ENCODE peak calls at places on chromosomes 6 and 20, in six cellular contexts. One of them, this sample, is unnamed.

GRCh38 chr6:142884214-142885035 is 60.6 kb downstream of the HIVEP2 start:
- DNase-seq in A549: no peak
- DNase-seq in HFF-Myc: no peak
- DNase-seq in tibial nerve: no peak
- DNase-seq in CD8-positive, alpha-beta T cell: no peak
- DNase-seq in fibroblast of lung: no peak
- DNase-seq in this sample: no peak

GRCh38 chr6:16694789-16695188 is 66.5 kb downstream of the ATXN1 start:
- DNase-seq in A549: no peak
- DNase-seq in HFF-Myc: no peak
- DNase-seq in tibial nerve: no peak
- DNase-seq in CD8-positive, alpha-beta T cell: no peak
- DNase-seq in fibroblast of lung: no peak
- DNase-seq in this sample: no peak

GRCh38 chr20:9408422-9409300 is 105.7 kb upstream of the LAMP5 start:
- DNase-seq in A549: no peak
- DNase-seq in HFF-Myc: no peak
- DNase-seq in tibial nerve: no peak
- DNase-seq in CD8-positive, alpha-beta T cell: no peak
- DNase-seq in fibroblast of lung: peak
- DNase-seq in this sample: no peak

GRCh38 chr6:63997727-63998126 is 362.1 kb downstream of the PHF3 start:
- DNase-seq in A549: no peak
- DNase-seq in HFF-Myc: no peak
- DNase-seq in tibial nerve: no peak
- DNase-seq in CD8-positive, alpha-beta T cell: no peak
- DNase-seq in fibroblast of lung: no peak
- DNase-seq in this sample: no peak

GRCh38 chr6:143999406-143999805 is 8.7 kb downstream of the PLAGL1 start:
- DNase-seq in A549: no peak
- DNase-seq in HFF-Myc: no peak
- DNase-seq in tibial nerve: no peak
- DNase-seq in CD8-positive, alpha-beta T cell: no peak
- DNase-seq in fibroblast of lung: peak
- DNase-seq in this sample: no peak

GRCh38 chr20:10640897-10641296 is 32.9 kb downstream of the JAG1 start:
- DNase-seq in A549: no peak
- DNase-seq in HFF-Myc: no peak
- DNase-seq in tibial nerve: no peak
- DNase-seq in CD8-positive, alpha-beta T cell: no peak
- DNase-seq in fibroblast of lung: no peak
- DNase-seq in this sample: no peak

GRCh38 chr6:32837651-32838113 is 857 bp downstream of the TAP2 start:
- DNase-seq in A549: no peak
- DNase-seq in HFF-Myc: no peak
- DNase-seq in tibial nerve: no peak
- DNase-seq in CD8-positive, alpha-beta T cell: no peak
- DNase-seq in fibroblast of lung: peak
- DNase-seq in this sample: no peak

GRCh38 chr6:1250489-1251197 is 61.3 kb upstream of the FOXQ1 start:
- DNase-seq in A549: no peak
- DNase-seq in HFF-Myc: no peak
- DNase-seq in tibial nerve: no peak
- DNase-seq in CD8-positive, alpha-beta T cell: no peak
- DNase-seq in fibroblast of lung: no peak
- DNase-seq in this sample: no peak

GRCh38 chr6:33271098-33271607 is 523 bp downstream of the VPS52 start:
- DNase-seq in A549: no peak
- DNase-seq in HFF-Myc: no peak
- DNase-seq in tibial nerve: no peak
- DNase-seq in CD8-positive, alpha-beta T cell: no peak
- DNase-seq in fibroblast of lung: no peak
- DNase-seq in this sample: no peak

GRCh38 chr6:6699741-6700367 is 111.3 kb downstream of the LY86 start:
- DNase-seq in A549: peak
- DNase-seq in HFF-Myc: peak
- DNase-seq in tibial nerve: peak
- DNase-seq in CD8-positive, alpha-beta T cell: no peak
- DNase-seq in fibroblast of lung: peak
- DNase-seq in this sample: peak
- TF ChIP-seq CTCF in A549: no peak
- TF ChIP-seq CTCF in HFF-Myc: no peak
- TF ChIP-seq CTCF in tibial nerve: no peak
- TF ChIP-seq CTCF in CD8-positive, alpha-beta T cell: no peak
- TF ChIP-seq CTCF in fibroblast of lung: no peak
- TF ChIP-seq CTCF in this sample: no peak

GRCh38 chr6:145502417-145502816 is 232.9 kb downstream of the EPM2A start:
- DNase-seq in A549: no peak
- DNase-seq in HFF-Myc: no peak
- DNase-seq in tibial nerve: no peak
- DNase-seq in CD8-positive, alpha-beta T cell: no peak
- DNase-seq in fibroblast of lung: no peak
- DNase-seq in this sample: no peak

GRCh38 chr6:145507251-145507650 is 228.1 kb downstream of the EPM2A start:
- DNase-seq in A549: no peak
- DNase-seq in HFF-Myc: no peak
- DNase-seq in tibial nerve: no peak
- DNase-seq in CD8-positive, alpha-beta T cell: no peak
- DNase-seq in fibroblast of lung: no peak
- DNase-seq in this sample: no peak

GRCh38 chr6:145506554-145506953 is 228.8 kb downstream of the EPM2A start:
- DNase-seq in A549: no peak
- DNase-seq in HFF-Myc: no peak
- DNase-seq in tibial nerve: no peak
- DNase-seq in CD8-positive, alpha-beta T cell: no peak
- DNase-seq in fibroblast of lung: peak
- DNase-seq in this sample: no peak

DNA sequence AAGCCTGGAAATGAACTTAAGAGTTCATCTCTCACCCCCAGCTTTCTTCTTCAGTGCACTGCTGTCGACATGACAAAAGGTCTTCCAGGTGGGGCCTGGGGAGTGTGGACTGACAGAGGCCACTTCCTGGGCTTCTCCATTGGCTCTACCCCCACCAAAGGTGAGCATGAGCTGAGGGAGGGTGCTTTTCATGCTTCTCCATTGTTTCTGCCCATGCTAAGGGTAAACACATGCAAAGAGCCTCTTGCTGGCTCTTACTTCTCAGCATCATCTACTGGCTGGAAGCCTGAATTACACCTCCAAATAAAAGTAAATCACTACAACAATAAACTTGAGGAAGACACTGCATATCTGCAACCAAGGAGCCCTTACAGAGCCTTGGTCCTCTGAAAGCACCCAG is 227.2 kb downstream of the EPM2A start:
- DNase-seq in A549: no peak
- DNase-seq in HFF-Myc: no peak
- DNase-seq in tibial nerve: no peak
- DNase-seq in CD8-positive, alpha-beta T cell: no peak
- DNase-seq in fibroblast of lung: no peak
- DNase-seq in this sample: no peak
- TF ChIP-seq CTCF in A549: no peak
- TF ChIP-seq CTCF in HFF-Myc: peak
- TF ChIP-seq CTCF in tibial nerve: no peak
- TF ChIP-seq CTCF in CD8-positive, alpha-beta T cell: no peak
- TF ChIP-seq CTCF in fibroblast of lung: no peak
- TF ChIP-seq CTCF in this sample: no peak

GRCh38 chr6:113994934-113995342 is 24.0 kb upstream of the HDAC2 start:
- DNase-seq in A549: peak
- DNase-seq in HFF-Myc: peak
- DNase-seq in tibial nerve: no peak
- DNase-seq in CD8-positive, alpha-beta T cell: no peak
- DNase-seq in fibroblast of lung: peak
- DNase-seq in this sample: no peak
- TF ChIP-seq CTCF in A549: peak
- TF ChIP-seq CTCF in HFF-Myc: peak
- TF ChIP-seq CTCF in tibial nerve: peak
- TF ChIP-seq CTCF in CD8-positive, alpha-beta T cell: no peak
- TF ChIP-seq CTCF in fibroblast of lung: peak
- TF ChIP-seq CTCF in this sample: peak

GRCh38 chr20:833450-834150 is at the start of gene FAM110A:
- DNase-seq in A549: peak
- DNase-seq in HFF-Myc: peak
- DNase-seq in tibial nerve: peak
- DNase-seq in CD8-positive, alpha-beta T cell: peak
- DNase-seq in fibroblast of lung: peak
- DNase-seq in this sample: peak
- TF ChIP-seq CTCF in A549: no peak
- TF ChIP-seq CTCF in HFF-Myc: no peak
- TF ChIP-seq CTCF in tibial nerve: no peak
- TF ChIP-seq CTCF in CD8-positive, alpha-beta T cell: no peak
- TF ChIP-seq CTCF in fibroblast of lung: no peak
- TF ChIP-seq CTCF in this sample: no peak

GRCh38 chr20:38258545-38259223 is 1.9 kb downstream of the KIAA1755 start:
- DNase-seq in A549: no peak
- DNase-seq in HFF-Myc: no peak
- DNase-seq in tibial nerve: no peak
- DNase-seq in CD8-positive, alpha-beta T cell: no peak
- DNase-seq in fibroblast of lung: no peak
- DNase-seq in this sample: no peak
- TF ChIP-seq CTCF in A549: no peak
- TF ChIP-seq CTCF in HFF-Myc: no peak
- TF ChIP-seq CTCF in tibial nerve: no peak
- TF ChIP-seq CTCF in CD8-positive, alpha-beta T cell: no peak
- TF ChIP-seq CTCF in fibroblast of lung: no peak
- TF ChIP-seq CTCF in this sample: no peak

GRCh38 chr6:139109558-139109957 is 25.3 kb upstream of the HECA start:
- DNase-seq in A549: no peak
- DNase-seq in HFF-Myc: no peak
- DNase-seq in tibial nerve: no peak
- DNase-seq in CD8-positive, alpha-beta T cell: no peak
- DNase-seq in fibroblast of lung: peak
- DNase-seq in this sample: no peak
- TF ChIP-seq CTCF in A549: no peak
- TF ChIP-seq CTCF in HFF-Myc: peak
- TF ChIP-seq CTCF in tibial nerve: no peak
- TF ChIP-seq CTCF in CD8-positive, alpha-beta T cell: peak
- TF ChIP-seq CTCF in fibroblast of lung: no peak
- TF ChIP-seq CTCF in this sample: no peak

GRCh38 chr20:56513807-56514150 is 10.8 kb upstream of the FAM209A start:
- DNase-seq in A549: no peak
- DNase-seq in HFF-Myc: no peak
- DNase-seq in tibial nerve: no peak
- DNase-seq in CD8-positive, alpha-beta T cell: no peak
- DNase-seq in fibroblast of lung: no peak
- DNase-seq in this sample: no peak

GRCh38 chr20:56517211-56517610 is 7.3 kb upstream of the FAM209A start:
- DNase-seq in A549: no peak
- DNase-seq in HFF-Myc: no peak
- DNase-seq in tibial nerve: no peak
- DNase-seq in CD8-positive, alpha-beta T cell: no peak
- DNase-seq in fibroblast of lung: no peak
- DNase-seq in this sample: no peak

GRCh38 chr20:56517641-56518040 is 6.9 kb upstream of the FAM209A start:
- DNase-seq in A549: no peak
- DNase-seq in HFF-Myc: no peak
- DNase-seq in tibial nerve: no peak
- DNase-seq in CD8-positive, alpha-beta T cell: no peak
- DNase-seq in fibroblast of lung: no peak
- DNase-seq in this sample: no peak

GRCh38 chr20:56516631-56517030 is 7.9 kb upstream of the FAM209A start:
- DNase-seq in A549: no peak
- DNase-seq in HFF-Myc: no peak
- DNase-seq in tibial nerve: no peak
- DNase-seq in CD8-positive, alpha-beta T cell: no peak
- DNase-seq in fibroblast of lung: no peak
- DNase-seq in this sample: no peak

GRCh38 chr20:56515657-56516381 is 8.7 kb upstream of the FAM209A start:
- DNase-seq in A549: no peak
- DNase-seq in HFF-Myc: no peak
- DNase-seq in tibial nerve: no peak
- DNase-seq in CD8-positive, alpha-beta T cell: no peak
- DNase-seq in fibroblast of lung: no peak
- DNase-seq in this sample: no peak
- TF ChIP-seq CTCF in A549: peak
- TF ChIP-seq CTCF in HFF-Myc: no peak
- TF ChIP-seq CTCF in tibial nerve: no peak
- TF ChIP-seq CTCF in CD8-positive, alpha-beta T cell: peak
- TF ChIP-seq CTCF in fibroblast of lung: peak
- TF ChIP-seq CTCF in this sample: no peak

GRCh38 chr20:58329711-58330110 is 20.2 kb downstream of the RAB22A start:
- DNase-seq in A549: no peak
- DNase-seq in HFF-Myc: no peak
- DNase-seq in tibial nerve: no peak
- DNase-seq in CD8-positive, alpha-beta T cell: no peak
- DNase-seq in fibroblast of lung: no peak
- DNase-seq in this sample: no peak

GRCh38 chr20:58327211-58327610 is 17.7 kb downstream of the RAB22A start:
- DNase-seq in A549: no peak
- DNase-seq in HFF-Myc: no peak
- DNase-seq in tibial nerve: no peak
- DNase-seq in CD8-positive, alpha-beta T cell: no peak
- DNase-seq in fibroblast of lung: no peak
- DNase-seq in this sample: no peak

GRCh38 chr20:58328836-58329235 is 19.3 kb downstream of the RAB22A start:
- DNase-seq in A549: no peak
- DNase-seq in HFF-Myc: no peak
- DNase-seq in tibial nerve: no peak
- DNase-seq in CD8-positive, alpha-beta T cell: no peak
- DNase-seq in fibroblast of lung: peak
- DNase-seq in this sample: no peak

GRCh38 chr20:58322083-58322482 is 12.6 kb downstream of the RAB22A start:
- DNase-seq in A549: no peak
- DNase-seq in HFF-Myc: no peak
- DNase-seq in tibial nerve: no peak
- DNase-seq in CD8-positive, alpha-beta T cell: no peak
- DNase-seq in fibroblast of lung: no peak
- DNase-seq in this sample: no peak

DNA sequence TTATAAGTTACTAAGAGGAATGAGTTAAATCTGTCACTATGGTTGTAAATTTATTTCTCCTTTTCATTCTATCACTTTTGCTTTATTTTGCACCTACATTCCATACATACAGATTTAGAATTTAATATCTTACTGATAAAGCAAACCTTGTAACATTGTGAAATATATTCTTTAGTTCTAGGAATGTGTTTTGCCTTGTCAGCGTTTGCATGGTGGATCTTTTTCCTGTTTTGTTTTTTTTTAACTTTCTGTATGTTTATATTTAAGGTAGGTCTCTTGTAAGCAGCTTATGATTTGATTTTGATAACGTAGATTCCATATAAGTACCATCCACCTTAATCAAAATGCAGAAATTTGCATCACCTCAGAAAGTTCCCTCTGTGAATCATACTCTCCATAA is 16.4 kb downstream of the RAB22A start:
- DNase-seq in A549: no peak
- DNase-seq in HFF-Myc: no peak
- DNase-seq in tibial nerve: no peak
- DNase-seq in CD8-positive, alpha-beta T cell: no peak
- DNase-seq in fibroblast of lung: no peak
- DNase-seq in this sample: no peak
- TF ChIP-seq CTCF in A549: no peak
- TF ChIP-seq CTCF in HFF-Myc: no peak
- TF ChIP-seq CTCF in tibial nerve: no peak
- TF ChIP-seq CTCF in CD8-positive, alpha-beta T cell: no peak
- TF ChIP-seq CTCF in fibroblast of lung: no peak
- TF ChIP-seq CTCF in this sample: no peak

This sample was measured in mesothelial cell of epicardium.